ENCODE peak calls at places on chromosomes 1 and 21, in six cellular contexts. J, X, T, N, Y and Q are unnamed samples.

GRCh38 chr1:239197871-239198270 is 188.5 kb upstream of the CHRM3 start:
- DNase-seq in J (no peak), X (no peak), T (no peak), N (peak), Y (no peak), Q (no peak)

GRCh38 chr1:208381481-208381880 is 137.3 kb upstream of the PLXNA2 start:
- DNase-seq in J (no peak), X (no peak), T (no peak), N (no peak), Y (no peak), Q (no peak)

GRCh38 chr1:236070753-236071152 is 5.9 kb upstream of the NID1 start:
- DNase-seq in J (no peak), X (no peak), T (no peak), N (no peak), Y (no peak), Q (no peak)

GRCh38 chr1:109491372-109491771 is 2.5 kb upstream of the CYB561D1 start:
- DNase-seq in J (no peak), X (no peak), T (no peak), N (no peak), Y (no peak), Q (no peak)

GRCh38 chr1:39250460-39251240 is 46.2 kb downstream of the MACF1 start:
- DNase-seq in J (no peak), X (no peak), T (no peak), N (peak), Y (peak), Q (no peak)

GRCh38 chr1:226816585-226816984 is 53.8 kb upstream of the PSEN2 start:
- DNase-seq in J (peak), X (no peak), T (no peak), N (peak), Y (peak), Q (peak)

GRCh38 chr21:45137612-45137937 is 63.2 kb downstream of the ADARB1 start:
- DNase-seq in J (no peak), X (no peak), T (no peak), N (no peak), Y (no peak), Q (no peak)

GRCh38 chr1:20426371-20426770 is 59.6 kb downstream of the CAMK2N1 start:
- DNase-seq in J (no peak), X (no peak), T (no peak), N (no peak), Y (no peak), Q (no peak)